ENCODE peak calls at places on chromosomes 13 and 19, in ten cellular contexts. Q, F, I, O, P, R, K, E, T and Y are unnamed samples.

GRCh38 chr13:71374471-71375041 is 492.4 kb downstream of the DACH1 start:
- DNase-seq in K (no peak), F (peak; percentile 17), I (no peak), Q (no peak), O (peak; percentile 28), R (no peak), T (no peak), E (no peak), P (no peak), Y (peak; percentile 7)

GRCh38 chr19:30153326-30154210 is 211.5 kb downstream of the URI1 start:
- DNase-seq in P (no peak), T (no peak), E (no peak), K (no peak), R (no peak), I (peak; percentile 85), O (no peak), Q (no peak), F (no peak), Y (no peak)

GRCh38 chr19:54388001-54388802 is 23.5 kb upstream of the LAIR1 start:
- DNase-seq in Q (no peak), T (no peak), E (no peak), P (no peak), I (no peak), K (peak; percentile 31), F (no peak), R (no peak), O (no peak), Y (no peak)

GRCh38 chr13:76921516-76921915 is 26.8 kb upstream of the ACOD1 start:
- DNase-seq in Q (no peak), R (peak; percentile 59), K (no peak), I (no peak), E (no peak), T (no peak), F (no peak), P (no peak), O (peak; percentile 58), Y (no peak)

GRCh38 chr19:9913237-9914000 is 22.9 kb downstream of the OLFM2 start:
- DNase-seq in P (peak; percentile 19), K (peak; percentile 48), T (no peak), O (no peak), I (peak; percentile 90), F (peak; percentile 68), E (no peak), Q (peak; percentile 51), R (no peak), Y (no peak)

GRCh38 chr13:109816979-109817275 is 30.5 kb upstream of the IRS2 start:
- DNase-seq in Q (no peak), E (peak; percentile 63), R (no peak), F (no peak), I (no peak), P (no peak), T (no peak), K (no peak), O (no peak), Y (no peak)

GRCh38 chr13:33352023-33352422 is 66.5 kb upstream of the STARD13 start:
- DNase-seq in R (no peak), E (no peak), T (no peak), I (peak; percentile 45), O (no peak), P (no peak), K (no peak), F (no peak), Q (no peak), Y (no peak)

GRCh38 chr13:99028890-99029289 is 51.0 kb upstream of the DOCK9 start:
- DNase-seq in E (no peak), O (no peak), Q (no peak), P (no peak), R (no peak), I (no peak), K (no peak), F (peak; percentile 16), T (no peak), Y (no peak)

GRCh38 chr19:17867087-17867486 is 4.7 kb upstream of the SLC5A5 start:
- DNase-seq in K (no peak), R (peak; percentile 25), P (no peak), O (no peak), E (no peak), F (no peak), T (no peak), I (peak; percentile 31), Q (no peak), Y (no peak)

GRCh38 chr13:112443191-112444000 is 67.2 kb downstream of the SPACA7 start:
- DNase-seq in I (peak; percentile 64), R (no peak), F (peak; percentile 81), K (peak; percentile 5), Q (peak; percentile 64), E (no peak), P (no peak), T (no peak), O (no peak), Y (peak; percentile 68)

GRCh38 chr19:32651729-32652140 is 23.2 kb downstream of the ANKRD27 start:
- DNase-seq in F (peak; percentile 81), T (no peak), Q (no peak), R (no peak), O (no peak), I (peak; percentile 60), E (no peak), P (no peak), K (no peak), Y (peak; percentile 34)

GRCh38 chr19:5829567-5830315 is 9.8 kb downstream of the FUT6 start:
- DNase-seq in R (no peak), F (no peak), T (no peak), K (no peak), Q (no peak), E (no peak), I (no peak), P (no peak), O (no peak), Y (no peak)

GRCh38 chr19:5826531-5827341 is 12.8 kb downstream of the FUT6 start:
- DNase-seq in I (peak; percentile 83), Q (no peak), P (no peak), K (peak; percentile 58), R (peak; percentile 88), F (peak; percentile 82), E (no peak), T (no peak), O (peak; percentile 25), Y (peak; percentile 45)

GRCh38 chr19:5828661-5829566 is 10.6 kb downstream of the FUT6 start:
- DNase-seq in E (no peak), Q (no peak), I (peak; percentile 89), T (peak; percentile 30), R (no peak), F (peak; percentile 83), K (no peak), P (no peak), O (peak; percentile 13), Y (no peak)

GRCh38 chr19:5827342-5827890 is 12.1 kb downstream of the FUT6 start:
- DNase-seq in R (no peak), P (no peak), I (no peak), Q (no peak), T (no peak), E (no peak), K (no peak), F (no peak), O (no peak), Y (no peak)

GRCh38 chr19:5827891-5828660 is 11.4 kb downstream of the FUT6 start:
- DNase-seq in T (peak; percentile 95), P (peak; percentile 64), F (peak; percentile 97), O (peak; percentile 91), E (peak; percentile 43), Q (peak; percentile 98), K (peak; percentile 77), I (peak; percentile 100), R (peak; percentile 84), Y (peak; percentile 92)
- TF ChIP-seq CTCF in T (no peak), P (no peak), F (no peak), O (no peak), E (no peak), Q (no peak), K (no peak), I (no peak), R (no peak), Y (no peak)

GRCh38 chr19:532578-533484 is 1.3 kb downstream of the CDC34 start:
- DNase-seq in O (peak; percentile 73), E (peak; percentile 66), K (peak; percentile 48), P (peak; percentile 81), R (peak; percentile 72), T (no peak), Q (peak; percentile 58), F (peak; percentile 86), I (peak; percentile 80), Y (peak; percentile 57)
- TF ChIP-seq CTCF in O (peak; percentile 61), E (peak; percentile 77), K (peak; percentile 18), P (peak; percentile 56), R (peak; percentile 42), T (peak; percentile 59), Q (no peak), F (peak; percentile 71), I (peak; percentile 65), Y (peak; percentile 62)

GRCh38 chr19:12933287-12934072 is at the start of gene FARSA:
- DNase-seq in F (peak; percentile 94), I (peak; percentile 92), T (peak; percentile 77), K (peak; percentile 74), Q (peak; percentile 86), E (peak; percentile 82), O (peak; percentile 90), R (peak; percentile 94), P (peak; percentile 92), Y (peak; percentile 73)
- TF ChIP-seq CTCF in F (no peak), I (no peak), T (no peak), K (no peak), Q (no peak), E (no peak), O (no peak), R (no peak), P (no peak), Y (no peak)

GRCh38 chr19:35078807-35079206 is 36.8 kb upstream of the FXYD3 start:
- DNase-seq in K (no peak), R (no peak), O (no peak), T (no peak), P (no peak), F (no peak), I (no peak), Q (no peak), E (no peak), Y (no peak)

GRCh38 chr19:35081201-35081600 is 34.4 kb upstream of the FXYD3 start:
- DNase-seq in R (no peak), Q (no peak), I (no peak), K (no peak), O (no peak), F (no peak), T (no peak), E (no peak), P (no peak), Y (no peak)

GRCh38 chr19:35083678-35084077 is 31.9 kb upstream of the FXYD3 start:
- DNase-seq in I (no peak), T (no peak), P (no peak), O (no peak), K (no peak), Q (no peak), R (no peak), E (no peak), F (no peak), Y (no peak)

GRCh38 chr19:35079826-35080225 is 35.8 kb upstream of the FXYD3 start:
- DNase-seq in R (no peak), K (no peak), I (no peak), Q (no peak), O (no peak), P (no peak), E (no peak), T (no peak), F (no peak), Y (no peak)

DNA sequence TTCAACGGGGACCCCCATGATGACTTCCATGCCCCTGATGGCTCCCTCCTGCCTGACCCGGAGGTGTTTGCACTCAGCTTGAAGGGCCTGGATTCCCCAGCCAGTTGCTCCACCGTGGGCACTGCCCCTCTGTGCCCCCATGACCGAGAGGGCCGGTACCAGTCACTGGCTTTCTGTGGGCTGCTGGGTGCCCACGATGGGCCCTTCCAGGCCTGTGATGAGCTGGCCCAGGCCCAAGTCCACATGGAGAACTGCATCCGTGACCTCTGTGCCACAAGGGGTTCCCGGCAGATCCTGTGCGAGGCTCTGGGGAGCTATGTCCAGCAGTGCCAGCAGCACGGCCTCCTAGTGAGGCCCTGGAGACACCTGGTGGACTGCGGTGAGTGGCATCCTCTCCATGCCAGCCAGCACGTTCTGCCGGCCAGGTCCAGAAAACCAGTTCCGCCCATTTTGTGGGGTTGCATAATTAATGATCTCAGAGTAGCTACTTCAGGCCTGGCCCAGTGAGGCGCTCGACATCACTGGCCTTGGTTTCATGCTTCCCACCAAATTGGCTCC is 34.9 kb upstream of the FXYD3 start:
- DNase-seq in T (no peak), P (no peak), O (no peak), E (no peak), Q (no peak), F (no peak), I (no peak), K (no peak), R (no peak), Y (no peak)
- TF ChIP-seq CTCF in T (no peak), P (no peak), O (no peak), E (no peak), Q (no peak), F (no peak), I (no peak), K (no peak), R (no peak), Y (no peak)